ENCODE peak calls at places on chromosome 10, in four cellular contexts. Y is activated T-helper 1 cell treated with Interleukin-2 at 50 U/mL for 16 hours, P is brain microvascular endothelial cell, H is right lobe of liver. X is an unnamed sample.

GRCh38 chr10:94217431-94217830 is 145.3 kb downstream of the NOC3L start:
- DNase-seq in Y (no peak), P (no peak), H (no peak), X (no peak)

GRCh38 chr10:86246279-86246940 is 120.2 kb downstream of the GRID1 start:
- DNase-seq in Y (no peak), P (no peak), H (peak), X (no peak)

GRCh38 chr10:28241766-28242399 is 61.0 kb downstream of the MPP7 start:
- DNase-seq in Y (no peak), P (peak), H (no peak), X (no peak)

GRCh38 chr10:70927221-70927943 is 39.0 kb upstream of the PCBD1 start:
- DNase-seq in Y (no peak), P (peak), H (no peak), X (no peak)

GRCh38 chr10:44850356-44850934 is 60.7 kb upstream of the TMEM72 start:
- DNase-seq in Y (no peak), P (no peak), H (no peak), X (no peak)

GRCh38 chr10:110772454-110773025 is 99.2 kb upstream of the PDCD4 start:
- DNase-seq in Y (no peak), P (no peak), H (no peak), X (no peak)

GRCh38 chr10:104622598-104623209 is 18.4 kb upstream of the SORCS3 start:
- DNase-seq in Y (no peak), P (peak), H (no peak), X (no peak)

GRCh38 chr10:1423676-1424253 is 313.6 kb downstream of the ADARB2 start:
- DNase-seq in Y (no peak), P (no peak), H (no peak), X (no peak)

GRCh38 chr10:43959364-43959763 is 310.7 kb upstream of the ZNF32 start:
- DNase-seq in Y (no peak), P (no peak), H (no peak), X (no peak)

GRCh38 chr10:109956454-109957091 is 33.3 kb upstream of the XPNPEP1 start:
- DNase-seq in Y (no peak), P (peak), H (no peak), X (peak)

GRCh38 chr10:45224219-45224841 is 91.1 kb downstream of the OR13A1 start:
- DNase-seq in Y (no peak), P (no peak), H (no peak), X (peak)

GRCh38 chr10:79226391-79227245 is 120.7 kb upstream of the PPIF start:
- DNase-seq in Y (no peak), P (no peak), H (no peak), X (no peak)

GRCh38 chr10:110641256-110641655 is 2.9 kb upstream of the RBM20 start:
- DNase-seq in Y (no peak), P (peak), H (no peak), X (no peak)

GRCh38 chr10:73817826-73818225 is 6.4 kb upstream of the NDST2 start:
- DNase-seq in Y (no peak), P (no peak), H (no peak), X (no peak)

GRCh38 chr10:125152646-125153368 is 7.6 kb downstream of the CTBP2 start:
- DNase-seq in Y (no peak), P (no peak), H (no peak), X (peak)

GRCh38 chr10:25697412-25697811 is 236.6 kb upstream of the MYO3A start:
- DNase-seq in Y (no peak), P (no peak), H (no peak), X (no peak)

GRCh38 chr10:8084799-8085198 is 30.3 kb downstream of the GATA3 start:
- DNase-seq in Y (no peak), P (no peak), H (no peak), X (no peak)

GRCh38 chr10:122112625-122113160 is 123.7 kb downstream of the TACC2 start:
- DNase-seq in Y (no peak), P (peak), H (peak), X (peak)

GRCh38 chr10:14405076-14406065 is 74.6 kb upstream of the FRMD4A start:
- DNase-seq in Y (no peak), P (peak), H (no peak), X (no peak)

GRCh38 chr10:70475661-70476060 is 2.9 kb upstream of the PALD1 start:
- DNase-seq in Y (no peak), P (no peak), H (no peak), X (no peak)

GRCh38 chr10:1620803-1621202 is 116.5 kb downstream of the ADARB2 start:
- DNase-seq in Y (no peak), P (no peak), H (no peak), X (no peak)

GRCh38 chr10:43068781-43069515 is 7.9 kb upstream of the RET start:
- DNase-seq in Y (no peak), P (no peak), H (no peak), X (peak)

GRCh38 chr10:52668024-52668423 is 104.6 kb downstream of the MBL2 start:
- DNase-seq in Y (no peak), P (peak), H (no peak), X (no peak)

GRCh38 chr10:117175215-117175900 is 21.9 kb upstream of the KCNK18 start:
- DNase-seq in Y (peak), P (no peak), H (peak), X (no peak)

GRCh38 chr10:64594072-64594471 is 1072.9 kb downstream of the REEP3 start:
- DNase-seq in Y (no peak), P (no peak), H (no peak), X (no peak)

GRCh38 chr10:13053794-13054462 is 46.0 kb upstream of the OPTN start:
- DNase-seq in Y (no peak), P (no peak), H (no peak), X (no peak)

GRCh38 chr10:81564143-81564542 is 310.9 kb upstream of the NRG3 start:
- DNase-seq in Y (no peak), P (no peak), H (no peak), X (no peak)

GRCh38 chr10:132591166-132591971 is 53.8 kb downstream of the INPP5A start:
- DNase-seq in Y (no peak), P (peak), H (peak), X (no peak)

GRCh38 chr10:5076615-5077014 is 17.6 kb upstream of the AKR1C3 start:
- DNase-seq in Y (no peak), P (no peak), H (no peak), X (no peak)